ENCODE peak calls at places on chromosomes 11 and 22, in six cellular contexts. Q is CD8-positive, alpha-beta memory T cell; T is tibial nerve; J is Peyer's patch; U is uterus; I is NT2/D1. Y is an unnamed sample.

GRCh38 chr22:23539135-23539838 is 40.8 kb downstream of the IGLL1 start:
- DNase-seq in Q (peak; percentile 81), T (peak; percentile 87), J (peak; percentile 84), U (peak; percentile 72), I (peak; percentile 61), Y (no peak)

GRCh38 chr22:36328635-36329216 is 59.0 kb downstream of the MYH9 start:
- DNase-seq in Q (peak; percentile 75), T (no peak), J (peak; percentile 74), U (peak; percentile 88), I (no peak), Y (peak; percentile 68)

GRCh38 chr11:16262645-16262955 is 93.7 kb downstream of the SOX6 start:
- DNase-seq in Q (no peak), T (no peak), J (no peak), U (no peak), I (no peak), Y (no peak)

GRCh38 chr22:44225812-44226211 is 45.1 kb downstream of the PARVG start:
- DNase-seq in Q (no peak), T (no peak), J (no peak), U (no peak), I (no peak), Y (no peak)

GRCh38 chr11:60924906-60925684 is 835 bp downstream of the TMEM132A start:
- DNase-seq in Q (no peak), T (no peak), J (no peak), U (no peak), I (no peak), Y (no peak)

GRCh38 chr11:14969922-14970323 is 2.2 kb downstream of the CALCA start:
- DNase-seq in Q (peak; percentile 54), T (no peak), J (no peak), U (no peak), I (no peak), Y (no peak)

GRCh38 chr22:19430890-19431541 is 517 bp downstream of the HIRA start:
- DNase-seq in Q (no peak), T (no peak), J (peak; percentile 22), U (no peak), I (no peak), Y (no peak)

GRCh38 chr11:18457435-18457834 is 1.8 kb downstream of the LDHAL6A start:
- DNase-seq in Q (no peak), T (no peak), J (no peak), U (no peak), I (no peak), Y (no peak)

GRCh38 chr11:20045098-20045688 is 115.1 kb downstream of the DBX1 start:
- DNase-seq in Q (no peak), T (no peak), J (no peak), U (no peak), I (no peak), Y (no peak)

GRCh38 chr11:118622376-118623290 is 15.2 kb downstream of the PHLDB1 start:
- DNase-seq in Q (no peak), T (no peak), J (no peak), U (peak; percentile 55), I (no peak), Y (no peak)

GRCh38 chr11:87013852-87014251 is 23.9 kb upstream of the TMEM135 start:
- DNase-seq in Q (no peak), T (no peak), J (no peak), U (no peak), I (no peak), Y (no peak)

GRCh38 chr11:96228911-96229310 is 114.1 kb downstream of the MAML2 start:
- DNase-seq in Q (no peak), T (no peak), J (no peak), U (no peak), I (no peak), Y (no peak)

GRCh38 chr11:64063741-64064140 is 28.0 kb downstream of the FLRT1 start:
- DNase-seq in Q (no peak), T (no peak), J (no peak), U (no peak), I (no peak), Y (no peak)

GRCh38 chr11:19595499-19595839 is 117.2 kb upstream of the NAV2 start:
- DNase-seq in Q (no peak), T (no peak), J (no peak), U (no peak), I (no peak), Y (no peak)

GRCh38 chr22:20021196-20022181 is 579 bp downstream of the TANGO2 start:
- DNase-seq in Q (peak; percentile 47), T (peak; percentile 50), J (peak; percentile 19), U (no peak), I (no peak), Y (peak; percentile 85)

GRCh38 chr11:73194593-73194992 is 23.5 kb upstream of the P2RY2 start:
- DNase-seq in Q (no peak), T (no peak), J (no peak), U (no peak), I (no peak), Y (peak; percentile 58)

GRCh38 chr22:31083377-31083768 is 2.3 kb downstream of the SMTN start:
- DNase-seq in Q (no peak), T (no peak), J (no peak), U (peak; percentile 50), I (no peak), Y (no peak)

GRCh38 chr11:12386745-12387144 is 9.4 kb downstream of the PARVA start:
- DNase-seq in Q (no peak), T (no peak), J (no peak), U (peak; percentile 81), I (no peak), Y (no peak)

GRCh38 chr11:64164392-64165312 is 1.3 kb downstream of the MACROD1 start:
- DNase-seq in Q (no peak), T (no peak), J (no peak), U (no peak), I (no peak), Y (no peak)

GRCh38 chr11:798093-798713 is at the start of gene SLC25A22:
- DNase-seq in Q (peak; percentile 88), T (peak; percentile 60), J (peak; percentile 79), U (peak; percentile 58), I (no peak), Y (peak; percentile 83)

GRCh38 chr11:61602775-61603569 is 22.1 kb upstream of the SYT7 start:
- DNase-seq in Q (no peak), T (peak; percentile 51), J (no peak), U (peak; percentile 90), I (no peak), Y (peak; percentile 84)

GRCh38 chr11:119320593-119321524 is 3.9 kb upstream of the MCAM start:
- DNase-seq in Q (no peak), T (no peak), J (peak; percentile 67), U (peak; percentile 81), I (no peak), Y (peak; percentile 87)

GRCh38 chr22:31995046-31995445 is 48.0 kb upstream of the SLC5A1 start:
- DNase-seq in Q (no peak), T (no peak), J (no peak), U (no peak), I (no peak), Y (no peak)

GRCh38 chr11:68682531-68682931 is 1.8 kb upstream of the GAL start:
- DNase-seq in Q (no peak), T (no peak), J (no peak), U (no peak), I (no peak), Y (no peak)

GRCh38 chr11:2912498-2912897 is 16.7 kb downstream of the PHLDA2 start:
- DNase-seq in Q (no peak), T (no peak), J (no peak), U (no peak), I (no peak), Y (no peak)

DNA sequence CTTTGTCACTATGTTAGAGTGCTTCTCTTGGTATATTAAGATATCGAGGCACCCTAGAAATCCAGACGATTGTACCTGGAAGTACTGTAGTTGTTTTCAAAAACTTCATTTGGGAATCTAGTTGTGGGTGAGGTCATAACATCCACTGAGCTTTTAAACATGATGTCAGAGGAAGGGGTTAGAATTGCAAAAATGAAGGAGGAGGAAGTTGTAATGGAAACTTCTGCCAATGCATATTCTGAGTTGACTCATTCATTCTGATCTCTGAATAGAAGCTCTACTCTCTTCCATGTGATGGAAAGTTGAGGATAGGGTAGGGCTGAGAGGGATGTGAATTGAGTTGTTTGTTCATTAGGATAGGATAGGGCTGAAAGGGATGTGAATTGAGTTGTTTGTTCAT is 7.7 kb downstream of the CD44 start:
- DNase-seq in Q (no peak), T (no peak), J (no peak), U (no peak), I (no peak), Y (no peak)
- H3K4me1 ChIP-seq in Q (peaks cover 96% of the 10 kb centered on the region), T (no peaks in the 10 kb centered on the region), J (peaks cover 36% of the 10 kb centered on the region), U (peaks cover 6% of the 10 kb centered on the region), I (no peaks in the 10 kb centered on the region), Y (peaks cover 54% of the 10 kb centered on the region)

GRCh38 chr11:94804874-94805273 is 36.7 kb downstream of the AMOTL1 start:
- DNase-seq in Q (no peak), T (no peak), J (no peak), U (no peak), I (no peak), Y (no peak)
- H3K4me1 ChIP-seq in Q (no peaks in the 10 kb centered on the region), T (no peaks in the 10 kb centered on the region), J (no peaks in the 10 kb centered on the region), U (no peaks in the 10 kb centered on the region), I (no peaks in the 10 kb centered on the region), Y (peaks cover 3% of the 10 kb centered on the region)

GRCh38 chr22:27108425-27109114 is 451.2 kb downstream of the MIAT start:
- DNase-seq in Q (no peak), T (peak; percentile 71), J (no peak), U (peak; percentile 69), I (no peak), Y (peak; percentile 22)
- H3K4me1 ChIP-seq in Q (no peaks in the 10 kb centered on the region), T (no peaks in the 10 kb centered on the region), J (no peaks in the 10 kb centered on the region), U (peaks cover 16% of the 10 kb centered on the region), I (peaks cover 11% of the 10 kb centered on the region), Y (peaks cover 11% of the 10 kb centered on the region)

GRCh38 chr22:46061124-46061410 is 84.1 kb upstream of the WNT7B start:
- DNase-seq in Q (peak; percentile 9), T (no peak), J (no peak), U (no peak), I (no peak), Y (peak; percentile 45)

GRCh38 chr22:46062971-46063631 is 86.1 kb upstream of the WNT7B start:
- DNase-seq in Q (peak; percentile 24), T (no peak), J (no peak), U (peak; percentile 21), I (no peak), Y (peak; percentile 5)

GRCh38 chr22:46060292-46061123 is 83.5 kb upstream of the WNT7B start:
- DNase-seq in Q (no peak), T (no peak), J (no peak), U (peak; percentile 19), I (no peak), Y (no peak)

GRCh38 chr22:46062232-46062615 is 85.3 kb upstream of the WNT7B start:
- DNase-seq in Q (peak; percentile 14), T (no peak), J (no peak), U (peak; percentile 16), I (no peak), Y (no peak)

DNA sequence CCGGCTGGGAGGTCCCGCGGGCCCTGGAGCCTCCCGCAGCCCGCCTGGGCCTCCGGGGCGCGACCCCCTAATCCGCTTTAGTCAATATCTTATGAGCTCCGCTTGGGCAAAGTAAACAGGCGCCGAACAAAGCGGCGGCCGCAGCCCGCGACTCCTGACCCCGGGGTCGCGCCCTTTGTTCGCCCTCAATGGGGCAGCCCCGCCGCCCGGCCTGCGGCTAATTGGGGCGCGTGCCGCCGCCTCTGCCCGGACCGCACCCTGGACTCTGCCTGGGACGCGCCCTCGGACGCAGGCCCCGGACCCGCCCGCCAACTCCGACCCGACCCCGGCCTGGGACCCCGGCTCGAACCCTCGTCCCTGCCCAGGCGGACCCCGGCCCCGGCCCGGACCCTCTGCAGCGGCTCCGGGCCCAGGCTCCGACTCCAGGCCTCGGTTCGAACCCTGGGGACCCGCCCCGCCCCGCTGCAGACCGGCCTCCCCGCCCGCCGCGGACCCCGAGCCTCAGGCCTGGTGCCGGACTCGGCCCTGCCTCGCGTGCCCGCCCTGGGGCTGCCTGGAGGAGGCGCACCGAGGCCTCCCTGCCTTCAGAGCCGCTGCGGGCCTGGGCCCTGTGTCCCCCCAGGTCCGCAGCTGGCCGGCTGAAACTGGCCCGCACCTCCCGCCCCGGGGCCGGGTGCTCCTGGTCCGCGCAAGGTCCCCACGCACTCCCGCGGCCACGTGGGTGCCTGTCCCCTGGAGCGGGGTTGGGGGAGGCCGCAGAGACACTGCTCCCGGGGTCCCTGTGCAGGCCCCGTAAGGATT is 84.7 kb upstream of the WNT7B start:
- DNase-seq in Q (peak; percentile 18), T (no peak), J (no peak), U (peak; percentile 19), I (no peak), Y (peak; percentile 2)
- H3K4me1 ChIP-seq in Q (peaks cover 18% of the 10 kb centered on the region), T (no peaks in the 10 kb centered on the region), J (peaks cover 6% of the 10 kb centered on the region), U (peaks cover 11% of the 10 kb centered on the region), I (no peaks in the 10 kb centered on the region), Y (peaks cover 24% of the 10 kb centered on the region)

Y was measured in ascending aorta.